ENCODE peak calls at places on chromosomes 1 and 21, in four cellular contexts. One of them, this sample, is unnamed.

GRCh38 chr1:36187800-36188593 is 32.0 kb downstream of the MAP7D1 start:
- DNase-seq in WTC11: peak; percentile 86
- DNase-seq in A549: peak; percentile 88
- DNase-seq in SK-N-SH: peak; percentile 86
- DNase-seq in this sample: peak; percentile 92

GRCh38 chr1:84644472-84644871 is 45.8 kb downstream of the SSX2IP start:
- DNase-seq in SK-N-SH: no peak
- DNase-seq in A549: no peak
- DNase-seq in WTC11: no peak
- DNase-seq in this sample: no peak

GRCh38 chr1:197521118-197521739 is 253.2 kb downstream of the CRB1 start:
- DNase-seq in A549: peak; percentile 25
- DNase-seq in WTC11: no peak
- DNase-seq in SK-N-SH: peak; percentile 29
- DNase-seq in this sample: peak; percentile 46

GRCh38 chr1:113242481-113242880 is 147.8 kb upstream of the MAGI3 start:
- DNase-seq in SK-N-SH: no peak
- DNase-seq in WTC11: no peak
- DNase-seq in A549: no peak
- DNase-seq in this sample: no peak

GRCh38 chr1:156103521-156103947 is 11.0 kb upstream of the LMNA start:
- DNase-seq in A549: no peak
- DNase-seq in SK-N-SH: peak; percentile 61
- DNase-seq in WTC11: no peak
- DNase-seq in this sample: peak; percentile 73

GRCh38 chr21:28602581-28602980 is 390.1 kb downstream of the LTN1 start:
- DNase-seq in WTC11: no peak
- DNase-seq in A549: no peak
- DNase-seq in SK-N-SH: no peak
- DNase-seq in this sample: no peak

GRCh38 chr1:44652445-44653106 is 21.7 kb downstream of the TMEM53 start:
- DNase-seq in SK-N-SH: peak; percentile 88
- DNase-seq in WTC11: peak; percentile 93
- DNase-seq in A549: peak; percentile 60
- DNase-seq in this sample: peak; percentile 72

GRCh38 chr21:36350282-36350910 is 30.4 kb downstream of the MORC3 start:
- DNase-seq in WTC11: no peak
- DNase-seq in A549: no peak
- DNase-seq in SK-N-SH: no peak
- DNase-seq in this sample: no peak

GRCh38 chr1:151005729-151006330 is 872 bp downstream of the MINDY1 start:
- DNase-seq in WTC11: no peak
- DNase-seq in A549: no peak
- DNase-seq in SK-N-SH: no peak
- DNase-seq in this sample: peak; percentile 25

GRCh38 chr1:50603274-50604271 is 180.3 kb upstream of the DMRTA2 start:
- DNase-seq in WTC11: no peak
- DNase-seq in SK-N-SH: no peak
- DNase-seq in A549: peak; percentile 35
- DNase-seq in this sample: peak; percentile 92

GRCh38 chr1:111099289-111099688 is 40.6 kb downstream of the DRAM2 start:
- DNase-seq in SK-N-SH: no peak
- DNase-seq in WTC11: no peak
- DNase-seq in A549: no peak
- DNase-seq in this sample: peak; percentile 6

GRCh38 chr1:11678442-11678841 is 2.5 kb downstream of the MAD2L2 start:
- DNase-seq in A549: no peak
- DNase-seq in WTC11: no peak
- DNase-seq in SK-N-SH: no peak
- DNase-seq in this sample: no peak

GRCh38 chr1:220808501-220809186 is 21.9 kb downstream of the MTARC1 start:
- DNase-seq in A549: no peak
- DNase-seq in SK-N-SH: no peak
- DNase-seq in WTC11: no peak
- DNase-seq in this sample: no peak

GRCh38 chr1:17059391-17060128 is 5.7 kb upstream of the SDHB start:
- DNase-seq in WTC11: peak; percentile 83
- DNase-seq in A549: peak; percentile 73
- DNase-seq in SK-N-SH: peak; percentile 78
- DNase-seq in this sample: peak; percentile 61

GRCh38 chr21:38140192-38140905 is 116.4 kb upstream of the KCNJ15 start:
- DNase-seq in A549: peak; percentile 92
- DNase-seq in WTC11: no peak
- DNase-seq in SK-N-SH: peak; percentile 33
- DNase-seq in this sample: peak; percentile 34

GRCh38 chr1:172332230-172332629 is 88.3 kb upstream of the C1orf105 start:
- DNase-seq in SK-N-SH: no peak
- DNase-seq in A549: no peak
- DNase-seq in WTC11: no peak
- DNase-seq in this sample: no peak

GRCh38 chr21:32207096-32207716 is 71.6 kb downstream of the MIS18A start:
- DNase-seq in WTC11: no peak
- DNase-seq in SK-N-SH: peak; percentile 76
- DNase-seq in A549: no peak
- DNase-seq in this sample: no peak

GRCh38 chr1:158999301-159000069 is 10.2 kb upstream of the IFI16 start:
- DNase-seq in WTC11: peak; percentile 83
- DNase-seq in A549: peak; percentile 3
- DNase-seq in SK-N-SH: no peak
- DNase-seq in this sample: peak; percentile 95

GRCh38 chr21:34129039-34129891 is 55.9 kb downstream of the MRPS6 start:
- DNase-seq in A549: no peak
- DNase-seq in SK-N-SH: peak; percentile 49
- DNase-seq in WTC11: no peak
- DNase-seq in this sample: peak; percentile 79

GRCh38 chr21:39825250-39825649 is 42.0 kb upstream of the PCP4 start:
- DNase-seq in A549: no peak
- DNase-seq in WTC11: no peak
- DNase-seq in SK-N-SH: no peak
- DNase-seq in this sample: no peak

GRCh38 chr1:233865902-233866301 is 38.6 kb upstream of the SLC35F3 start:
- DNase-seq in WTC11: no peak
- DNase-seq in SK-N-SH: no peak
- DNase-seq in A549: no peak
- DNase-seq in this sample: no peak
- TF ChIP-seq MAX in WTC11: no peak
- TF ChIP-seq MAX in SK-N-SH: no peak
- TF ChIP-seq MAX in A549: no peak
- TF ChIP-seq MAX in this sample: no peak

GRCh38 chr1:98005326-98006010 is 84.6 kb upstream of the DPYD start:
- DNase-seq in SK-N-SH: no peak
- DNase-seq in WTC11: no peak
- DNase-seq in A549: peak; percentile 42
- DNase-seq in this sample: peak; percentile 22
- TF ChIP-seq MAX in SK-N-SH: peak; percentile 36
- TF ChIP-seq MAX in WTC11: no peak
- TF ChIP-seq MAX in A549: peak; percentile 76
- TF ChIP-seq MAX in this sample: no peak

GRCh38 chr1:52738863-52739406 is 12.7 kb downstream of the ZYG11B start:
- DNase-seq in WTC11: no peak
- DNase-seq in A549: no peak
- DNase-seq in SK-N-SH: no peak
- DNase-seq in this sample: no peak
- TF ChIP-seq MAX in WTC11: no peak
- TF ChIP-seq MAX in A549: no peak
- TF ChIP-seq MAX in SK-N-SH: no peak
- TF ChIP-seq MAX in this sample: no peak

GRCh38 chr1:46523556-46524443 is 27.6 kb downstream of the KNCN start:
- DNase-seq in WTC11: no peak
- DNase-seq in SK-N-SH: no peak
- DNase-seq in A549: no peak
- DNase-seq in this sample: no peak

GRCh38 chr1:46521417-46521816 is 30.0 kb downstream of the KNCN start:
- DNase-seq in WTC11: no peak
- DNase-seq in SK-N-SH: no peak
- DNase-seq in A549: no peak
- DNase-seq in this sample: no peak

GRCh38 chr1:46522969-46523320 is 28.5 kb downstream of the KNCN start:
- DNase-seq in SK-N-SH: no peak
- DNase-seq in A549: no peak
- DNase-seq in WTC11: no peak
- DNase-seq in this sample: no peak

GRCh38 chr1:46520063-46520911 is 30.7 kb downstream of the DMBX1 start:
- DNase-seq in A549: peak; percentile 66
- DNase-seq in SK-N-SH: no peak
- DNase-seq in WTC11: peak; percentile 51
- DNase-seq in this sample: no peak

GRCh38 chr1:46522184-46522968 is 29.1 kb downstream of the KNCN start:
- DNase-seq in WTC11: no peak
- DNase-seq in SK-N-SH: no peak
- DNase-seq in A549: peak; percentile 53
- DNase-seq in this sample: no peak
- TF ChIP-seq MAX in WTC11: no peak
- TF ChIP-seq MAX in SK-N-SH: no peak
- TF ChIP-seq MAX in A549: no peak
- TF ChIP-seq MAX in this sample: no peak

GRCh38 chr1:27503961-27504587 is 14.1 kb upstream of the WASF2 start:
- DNase-seq in A549: no peak
- DNase-seq in WTC11: no peak
- DNase-seq in SK-N-SH: no peak
- DNase-seq in this sample: peak; percentile 39
- TF ChIP-seq MAX in A549: no peak
- TF ChIP-seq MAX in WTC11: no peak
- TF ChIP-seq MAX in SK-N-SH: no peak
- TF ChIP-seq MAX in this sample: no peak

GRCh38 chr1:115056395-115056798 is 26.8 kb downstream of the TSHB start:
- DNase-seq in WTC11: peak; percentile 37
- DNase-seq in A549: no peak
- DNase-seq in SK-N-SH: no peak
- DNase-seq in this sample: no peak

GRCh38 chr1:115057661-115058249 is 28.1 kb downstream of the TSHB start:
- DNase-seq in A549: no peak
- DNase-seq in SK-N-SH: no peak
- DNase-seq in WTC11: no peak
- DNase-seq in this sample: no peak

GRCh38 chr1:115051850-115052249 is 22.2 kb downstream of the TSHB start:
- DNase-seq in SK-N-SH: no peak
- DNase-seq in A549: no peak
- DNase-seq in WTC11: no peak
- DNase-seq in this sample: no peak

GRCh38 chr1:115052454-115053083 is 22.9 kb downstream of the TSHB start:
- DNase-seq in WTC11: peak; percentile 73
- DNase-seq in SK-N-SH: peak; percentile 61
- DNase-seq in A549: peak; percentile 49
- DNase-seq in this sample: peak; percentile 53
- TF ChIP-seq MAX in WTC11: no peak
- TF ChIP-seq MAX in SK-N-SH: no peak
- TF ChIP-seq MAX in A549: no peak
- TF ChIP-seq MAX in this sample: no peak

GRCh38 chr1:32773018-32773763 is 44.0 kb downstream of the YARS1 start:
- DNase-seq in WTC11: peak; percentile 90
- DNase-seq in A549: peak; percentile 82
- DNase-seq in SK-N-SH: peak; percentile 84
- DNase-seq in this sample: peak; percentile 66
- TF ChIP-seq MAX in WTC11: no peak
- TF ChIP-seq MAX in A549: no peak
- TF ChIP-seq MAX in SK-N-SH: no peak
- TF ChIP-seq MAX in this sample: no peak

GRCh38 chr1:200034821-200035396 is 7.4 kb downstream of the NR5A2 start:
- DNase-seq in SK-N-SH: peak; percentile 44
- DNase-seq in A549: no peak
- DNase-seq in WTC11: peak; percentile 49
- DNase-seq in this sample: peak; percentile 38
- TF ChIP-seq MAX in SK-N-SH: no peak
- TF ChIP-seq MAX in A549: no peak
- TF ChIP-seq MAX in WTC11: no peak
- TF ChIP-seq MAX in this sample: no peak

GRCh38 chr1:213623103-213623581 is 364.6 kb upstream of the PROX1 start:
- DNase-seq in WTC11: no peak
- DNase-seq in A549: no peak
- DNase-seq in SK-N-SH: no peak
- DNase-seq in this sample: no peak
- TF ChIP-seq MAX in WTC11: no peak
- TF ChIP-seq MAX in A549: no peak
- TF ChIP-seq MAX in SK-N-SH: no peak
- TF ChIP-seq MAX in this sample: no peak

This sample was measured in endothelial cell of umbilical vein.